ENCODE peak calls at places on chromosomes 16 and 17, in six cellular contexts. One of them, this sample, is unnamed.

GRCh38 chr17:43601280-43602050 is 55.3 kb upstream of the ETV4 start:
- DNase-seq in SK-N-MC: no peak
- DNase-seq in brain microvascular endothelial cell: no peak
- DNase-seq in CD8-positive, alpha-beta T cell: no peak
- DNase-seq in body of pancreas: peak
- DNase-seq in aorta: peak
- DNase-seq in this sample: no peak

GRCh38 chr17:40355123-40355803 is 9.3 kb downstream of the GJD3 start:
- DNase-seq in SK-N-MC: no peak
- DNase-seq in brain microvascular endothelial cell: no peak
- DNase-seq in CD8-positive, alpha-beta T cell: peak
- DNase-seq in body of pancreas: peak
- DNase-seq in aorta: peak
- DNase-seq in this sample: peak

GRCh38 chr17:40309031-40309937 is at the start of gene RARA:
- DNase-seq in SK-N-MC: no peak
- DNase-seq in brain microvascular endothelial cell: no peak
- DNase-seq in CD8-positive, alpha-beta T cell: peak
- DNase-seq in body of pancreas: peak
- DNase-seq in aorta: peak
- DNase-seq in this sample: no peak

GRCh38 chr17:19646788-19647696 is 1.5 kb upstream of the ALDH3A2 start:
- DNase-seq in SK-N-MC: no peak
- DNase-seq in brain microvascular endothelial cell: no peak
- DNase-seq in CD8-positive, alpha-beta T cell: no peak
- DNase-seq in body of pancreas: peak
- DNase-seq in aorta: no peak
- DNase-seq in this sample: no peak

GRCh38 chr16:19559242-19559910 is 3.9 kb downstream of the VPS35L start:
- DNase-seq in SK-N-MC: peak
- DNase-seq in brain microvascular endothelial cell: peak
- DNase-seq in CD8-positive, alpha-beta T cell: peak
- DNase-seq in body of pancreas: no peak
- DNase-seq in aorta: no peak
- DNase-seq in this sample: no peak

GRCh38 chr17:36817483-36818048 is 119.7 kb upstream of the LHX1 start:
- DNase-seq in SK-N-MC: no peak
- DNase-seq in brain microvascular endothelial cell: no peak
- DNase-seq in CD8-positive, alpha-beta T cell: no peak
- DNase-seq in body of pancreas: no peak
- DNase-seq in aorta: no peak
- DNase-seq in this sample: no peak

GRCh38 chr17:8503368-8503767 is 67.7 kb downstream of the NDEL1 start:
- DNase-seq in SK-N-MC: no peak
- DNase-seq in brain microvascular endothelial cell: no peak
- DNase-seq in CD8-positive, alpha-beta T cell: no peak
- DNase-seq in body of pancreas: no peak
- DNase-seq in aorta: peak
- DNase-seq in this sample: no peak

GRCh38 chr16:81630632-81631026 is 148.5 kb upstream of the PLCG2 start:
- DNase-seq in SK-N-MC: no peak
- DNase-seq in brain microvascular endothelial cell: no peak
- DNase-seq in CD8-positive, alpha-beta T cell: no peak
- DNase-seq in body of pancreas: no peak
- DNase-seq in aorta: no peak
- DNase-seq in this sample: no peak

GRCh38 chr17:78791840-78792709 is 10.0 kb upstream of the CYTH1 start:
- DNase-seq in SK-N-MC: no peak
- DNase-seq in brain microvascular endothelial cell: no peak
- DNase-seq in CD8-positive, alpha-beta T cell: no peak
- DNase-seq in body of pancreas: no peak
- DNase-seq in aorta: peak
- DNase-seq in this sample: no peak

GRCh38 chr16:57601801-57602478 is 26.5 kb upstream of the ADGRG1 start:
- DNase-seq in SK-N-MC: no peak
- DNase-seq in brain microvascular endothelial cell: peak
- DNase-seq in CD8-positive, alpha-beta T cell: peak
- DNase-seq in body of pancreas: peak
- DNase-seq in aorta: no peak
- DNase-seq in this sample: peak

GRCh38 chr17:66764559-66764958 is 70.4 kb upstream of the CACNG5 start:
- DNase-seq in SK-N-MC: peak
- DNase-seq in brain microvascular endothelial cell: no peak
- DNase-seq in CD8-positive, alpha-beta T cell: no peak
- DNase-seq in body of pancreas: peak
- DNase-seq in aorta: no peak
- DNase-seq in this sample: no peak

GRCh38 chr17:82257473-82257872 is 16.0 kb downstream of the CSNK1D start:
- DNase-seq in SK-N-MC: no peak
- DNase-seq in brain microvascular endothelial cell: peak
- DNase-seq in CD8-positive, alpha-beta T cell: peak
- DNase-seq in body of pancreas: peak
- DNase-seq in aorta: no peak
- DNase-seq in this sample: no peak

GRCh38 chr16:66845791-66846221 is 1.6 kb downstream of the CA7 start:
- DNase-seq in SK-N-MC: no peak
- DNase-seq in brain microvascular endothelial cell: no peak
- DNase-seq in CD8-positive, alpha-beta T cell: no peak
- DNase-seq in body of pancreas: no peak
- DNase-seq in aorta: no peak
- DNase-seq in this sample: no peak

GRCh38 chr16:85187002-85187401 is 74.7 kb upstream of the CIBAR2 start:
- DNase-seq in SK-N-MC: no peak
- DNase-seq in brain microvascular endothelial cell: no peak
- DNase-seq in CD8-positive, alpha-beta T cell: no peak
- DNase-seq in body of pancreas: no peak
- DNase-seq in aorta: peak
- DNase-seq in this sample: no peak
- H3K27ac ChIP-seq in SK-N-MC: no peak
- H3K27ac ChIP-seq in brain microvascular endothelial cell: no peak
- H3K27ac ChIP-seq in CD8-positive, alpha-beta T cell: no peak
- H3K27ac ChIP-seq in body of pancreas: no peak
- H3K27ac ChIP-seq in aorta: no peak
- H3K27ac ChIP-seq in this sample: no peak

DNA sequence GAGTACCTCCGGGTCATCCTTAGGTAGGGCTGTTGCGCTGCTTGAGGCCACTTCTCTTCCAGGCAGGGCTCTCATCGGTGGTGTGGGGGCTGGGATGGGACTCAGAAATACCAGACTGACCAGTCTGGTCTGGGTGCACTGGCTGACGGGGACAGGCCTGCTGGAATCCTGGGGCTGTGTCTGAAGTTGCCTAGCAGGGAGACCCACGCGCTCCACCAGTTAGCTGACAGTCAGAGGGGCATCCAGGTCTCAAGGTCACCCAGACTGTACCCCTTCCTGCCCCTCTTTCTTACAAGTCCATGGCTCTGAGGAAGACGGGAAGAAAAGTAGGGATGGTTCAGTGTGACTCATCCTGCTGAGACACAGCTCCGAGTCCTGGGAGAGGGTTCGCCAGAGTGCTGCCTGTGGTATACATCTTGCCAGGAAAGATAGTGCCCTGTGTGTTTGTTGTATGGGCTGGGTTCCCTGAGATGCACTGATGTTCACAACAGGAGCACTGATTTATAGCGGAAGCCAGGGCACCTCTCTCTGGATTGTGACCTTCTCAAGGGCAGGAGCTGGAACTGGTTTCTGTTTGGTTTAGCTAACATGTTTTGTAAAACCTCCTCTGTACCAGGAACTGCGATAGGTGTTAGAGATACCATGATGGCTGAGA is 97.7 kb downstream of the OR1D5 start:
- DNase-seq in SK-N-MC: no peak
- DNase-seq in brain microvascular endothelial cell: peak
- DNase-seq in CD8-positive, alpha-beta T cell: no peak
- DNase-seq in body of pancreas: no peak
- DNase-seq in aorta: no peak
- DNase-seq in this sample: no peak
- H3K4me3 ChIP-seq in SK-N-MC: no peak
- H3K4me3 ChIP-seq in brain microvascular endothelial cell: no peak
- H3K4me3 ChIP-seq in CD8-positive, alpha-beta T cell: no peak
- H3K4me3 ChIP-seq in body of pancreas: no peak
- H3K4me3 ChIP-seq in aorta: no peak
- H3K4me3 ChIP-seq in this sample: no peak

DNA sequence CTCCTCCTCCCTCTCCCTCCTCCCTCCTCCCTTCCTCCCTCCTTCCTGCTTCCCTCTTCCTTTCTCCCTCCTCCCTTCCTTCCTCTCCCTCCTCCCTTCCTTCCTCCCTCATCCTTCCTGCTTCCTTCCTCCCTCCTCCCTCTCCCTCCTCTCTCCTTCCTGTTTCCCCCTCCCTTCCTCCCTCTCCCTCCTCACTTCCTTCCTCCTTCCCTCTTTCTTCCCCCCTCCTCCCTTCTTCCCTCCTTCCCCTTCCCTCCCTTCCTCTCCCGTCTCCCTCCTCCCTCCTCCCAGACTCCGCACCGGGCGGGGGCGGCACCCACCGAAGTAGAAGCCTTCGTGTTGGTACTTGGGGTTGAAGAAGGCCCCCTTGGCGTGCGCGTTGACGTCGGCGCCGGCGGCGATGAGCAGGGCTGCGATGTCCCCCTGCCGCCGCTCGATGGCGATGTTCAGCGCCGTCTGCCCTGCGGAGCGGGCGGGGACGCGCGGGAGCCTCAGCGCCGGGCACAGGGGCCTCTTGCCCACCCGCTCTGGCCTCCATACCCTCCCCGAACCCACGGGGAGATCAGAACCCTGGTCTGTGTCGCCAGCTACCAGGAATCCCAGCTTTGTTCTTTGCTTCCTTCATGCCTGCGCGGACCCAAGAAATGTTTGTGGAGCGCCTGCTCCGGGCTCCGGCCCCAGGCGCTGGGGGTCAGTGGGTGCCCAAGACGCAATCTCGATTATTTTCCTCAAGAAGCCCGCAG is 22.2 kb downstream of the TRPV3 start:
- DNase-seq in SK-N-MC: no peak
- DNase-seq in brain microvascular endothelial cell: peak
- DNase-seq in CD8-positive, alpha-beta T cell: peak
- DNase-seq in body of pancreas: peak
- DNase-seq in aorta: peak
- DNase-seq in this sample: no peak
- H3K27ac ChIP-seq in SK-N-MC: no peak
- H3K27ac ChIP-seq in brain microvascular endothelial cell: no peak
- H3K27ac ChIP-seq in CD8-positive, alpha-beta T cell: no peak
- H3K27ac ChIP-seq in body of pancreas: peak
- H3K27ac ChIP-seq in aorta: no peak
- H3K27ac ChIP-seq in this sample: no peak

GRCh38 chr17:44827863-44828262 is 2.2 kb downstream of the GJC1 start:
- DNase-seq in SK-N-MC: no peak
- DNase-seq in brain microvascular endothelial cell: no peak
- DNase-seq in CD8-positive, alpha-beta T cell: no peak
- DNase-seq in body of pancreas: no peak
- DNase-seq in aorta: no peak
- DNase-seq in this sample: no peak
- H3K4me3 ChIP-seq in SK-N-MC: peak
- H3K4me3 ChIP-seq in brain microvascular endothelial cell: peak
- H3K4me3 ChIP-seq in CD8-positive, alpha-beta T cell: no peak
- H3K4me3 ChIP-seq in body of pancreas: no peak
- H3K4me3 ChIP-seq in aorta: no peak
- H3K4me3 ChIP-seq in this sample: no peak

DNA sequence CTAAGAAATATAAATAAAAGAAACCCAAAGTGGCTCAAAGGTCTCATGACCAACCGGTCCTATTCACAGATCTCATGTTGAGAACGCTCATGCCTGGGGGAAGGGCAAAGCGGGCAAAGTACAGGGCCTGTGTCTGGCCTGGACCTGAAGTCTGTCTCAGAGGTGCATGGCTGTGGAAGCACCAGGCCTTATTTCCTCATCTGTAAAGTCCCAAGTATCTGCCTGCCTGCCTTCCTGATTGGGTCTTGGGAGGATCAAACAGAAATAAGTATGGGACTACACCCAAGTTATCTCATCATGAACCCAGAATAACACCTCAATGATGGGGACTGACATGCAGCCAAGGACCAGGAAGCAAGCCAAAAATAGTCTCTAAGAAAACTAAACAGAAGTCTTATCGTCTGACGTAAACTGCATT is 14.2 kb downstream of the AXIN2 start:
- DNase-seq in SK-N-MC: no peak
- DNase-seq in brain microvascular endothelial cell: no peak
- DNase-seq in CD8-positive, alpha-beta T cell: no peak
- DNase-seq in body of pancreas: peak
- DNase-seq in aorta: peak
- DNase-seq in this sample: no peak
- H3K27ac ChIP-seq in SK-N-MC: no peak
- H3K27ac ChIP-seq in brain microvascular endothelial cell: no peak
- H3K27ac ChIP-seq in CD8-positive, alpha-beta T cell: no peak
- H3K27ac ChIP-seq in body of pancreas: peak
- H3K27ac ChIP-seq in aorta: no peak
- H3K27ac ChIP-seq in this sample: no peak

GRCh38 chr17:42571435-42572225 is 4.7 kb downstream of the MLX start:
- DNase-seq in SK-N-MC: no peak
- DNase-seq in brain microvascular endothelial cell: no peak
- DNase-seq in CD8-positive, alpha-beta T cell: no peak
- DNase-seq in body of pancreas: peak
- DNase-seq in aorta: no peak
- DNase-seq in this sample: no peak
- H3K4me3 ChIP-seq in SK-N-MC: no peak
- H3K4me3 ChIP-seq in brain microvascular endothelial cell: no peak
- H3K4me3 ChIP-seq in CD8-positive, alpha-beta T cell: no peak
- H3K4me3 ChIP-seq in body of pancreas: no peak
- H3K4me3 ChIP-seq in aorta: no peak
- H3K4me3 ChIP-seq in this sample: no peak

GRCh38 chr17:75712480-75712879 is 8.8 kb upstream of the ITGB4 start:
- DNase-seq in SK-N-MC: no peak
- DNase-seq in brain microvascular endothelial cell: no peak
- DNase-seq in CD8-positive, alpha-beta T cell: no peak
- DNase-seq in body of pancreas: no peak
- DNase-seq in aorta: no peak
- DNase-seq in this sample: no peak
- H3K27ac ChIP-seq in SK-N-MC: no peak
- H3K27ac ChIP-seq in brain microvascular endothelial cell: no peak
- H3K27ac ChIP-seq in CD8-positive, alpha-beta T cell: no peak
- H3K27ac ChIP-seq in body of pancreas: no peak
- H3K27ac ChIP-seq in aorta: no peak
- H3K27ac ChIP-seq in this sample: no peak